ENCODE peak calls at places on chromosomes 13 and 19, in eight cellular contexts. J is A549, X is suprapubic skin, Z is heart left ventricle, Q is testis, A is BE2C, K is pancreas, H is aorta. V is an unnamed sample.

GRCh38 chr13:100597253-100597652 is 8.7 kb upstream of the GGACT start:
- DNase-seq in J (no peak), X (no peak), Z (no peak), Q (no peak), A (no peak), K (no peak), H (no peak), V (no peak)

GRCh38 chr19:36686365-36687213 is 823 bp upstream of the ZNF567 start:
- DNase-seq in J (no peak), X (no peak), Z (peak; percentile 31), Q (no peak), A (peak; percentile 7), K (no peak), H (no peak), V (no peak)

GRCh38 chr19:51724543-51724942 is 752 bp upstream of the HAS1 start:
- DNase-seq in J (no peak), X (peak; percentile 88), Z (no peak), Q (peak; percentile 33), A (no peak), K (no peak), H (peak; percentile 78), V (no peak)

GRCh38 chr13:30841161-30841560 is 64.9 kb upstream of the MEDAG start:
- DNase-seq in J (no peak), X (no peak), Z (no peak), Q (no peak), A (no peak), K (no peak), H (no peak), V (no peak)

GRCh38 chr13:44050450-44051063 is 170.9 kb downstream of the LACC1 start:
- DNase-seq in J (peak; percentile 38), X (no peak), Z (no peak), Q (no peak), A (no peak), K (no peak), H (no peak), V (no peak)

GRCh38 chr13:51644649-51645048 is 60.4 kb downstream of the WDFY2 start:
- DNase-seq in J (peak; percentile 28), X (no peak), Z (no peak), Q (no peak), A (no peak), K (no peak), H (no peak), V (no peak)

GRCh38 chr13:49098771-49099512 is 121.2 kb upstream of the MLNR start:
- DNase-seq in J (peak; percentile 39), X (no peak), Z (no peak), Q (no peak), A (no peak), K (no peak), H (no peak), V (no peak)

GRCh38 chr13:86383561-86383960 is 584.3 kb upstream of the SLITRK6 start:
- DNase-seq in J (no peak), X (no peak), Z (no peak), Q (no peak), A (no peak), K (no peak), H (no peak), V (no peak)

GRCh38 chr19:3120611-3121231 is 15.1 kb upstream of the GNA15 start:
- DNase-seq in J (no peak), X (peak; percentile 54), Z (peak; percentile 15), Q (no peak), A (no peak), K (peak; percentile 67), H (no peak), V (no peak)

GRCh38 chr19:4969772-4970531 is 1.0 kb downstream of the KDM4B start:
- DNase-seq in J (no peak), X (no peak), Z (no peak), Q (peak; percentile 41), A (no peak), K (no peak), H (peak; percentile 71), V (no peak)

GRCh38 chr13:99736541-99736940 is 235.0 kb downstream of the ZIC5 start:
- DNase-seq in J (no peak), X (no peak), Z (no peak), Q (no peak), A (no peak), K (no peak), H (no peak), V (no peak)

GRCh38 chr13:31261241-31261640 is 61.5 kb downstream of the B3GLCT start:
- DNase-seq in J (no peak), X (no peak), Z (no peak), Q (no peak), A (no peak), K (no peak), H (no peak), V (no peak)

GRCh38 chr13:44092053-44092452 is 212.3 kb downstream of the LACC1 start:
- DNase-seq in J (no peak), X (no peak), Z (no peak), Q (no peak), A (no peak), K (no peak), H (no peak), V (no peak)

GRCh38 chr13:61142506-61142905 is 273.1 kb downstream of the PCDH20 start:
- DNase-seq in J (no peak), X (no peak), Z (no peak), Q (no peak), A (no peak), K (no peak), H (no peak), V (no peak)

GRCh38 chr19:16876904-16877361 is 11.9 kb upstream of the F2RL3 start:
- DNase-seq in J (no peak), X (no peak), Z (peak; percentile 49), Q (no peak), A (no peak), K (peak; percentile 61), H (no peak), V (no peak)

GRCh38 chr13:37878921-37879320 is 9.3 kb upstream of the TRPC4 start:
- DNase-seq in J (no peak), X (no peak), Z (no peak), Q (no peak), A (no peak), K (no peak), H (no peak), V (no peak)

GRCh38 chr13:30446122-30446500 is 19.6 kb downstream of the HMGB1 start:
- DNase-seq in J (no peak), X (no peak), Z (no peak), Q (no peak), A (no peak), K (no peak), H (no peak), V (no peak)

GRCh38 chr19:19626516-19627441 is 1.2 kb downstream of the LPAR2 start:
- DNase-seq in J (no peak), X (no peak), Z (no peak), Q (no peak), A (no peak), K (peak; percentile 82), H (no peak), V (no peak)

GRCh38 chr13:77767413-77767812 is 69.9 kb downstream of the SLAIN1 start:
- DNase-seq in J (no peak), X (no peak), Z (no peak), Q (no peak), A (no peak), K (no peak), H (no peak), V (no peak)

GRCh38 chr13:39144941-39145533 is 106.8 kb downstream of the NHLRC3 start:
- DNase-seq in J (peak; percentile 52), X (peak; percentile 69), Z (peak; percentile 65), Q (peak; percentile 72), A (peak; percentile 33), K (no peak), H (peak; percentile 75), V (peak; percentile 47)

DNA sequence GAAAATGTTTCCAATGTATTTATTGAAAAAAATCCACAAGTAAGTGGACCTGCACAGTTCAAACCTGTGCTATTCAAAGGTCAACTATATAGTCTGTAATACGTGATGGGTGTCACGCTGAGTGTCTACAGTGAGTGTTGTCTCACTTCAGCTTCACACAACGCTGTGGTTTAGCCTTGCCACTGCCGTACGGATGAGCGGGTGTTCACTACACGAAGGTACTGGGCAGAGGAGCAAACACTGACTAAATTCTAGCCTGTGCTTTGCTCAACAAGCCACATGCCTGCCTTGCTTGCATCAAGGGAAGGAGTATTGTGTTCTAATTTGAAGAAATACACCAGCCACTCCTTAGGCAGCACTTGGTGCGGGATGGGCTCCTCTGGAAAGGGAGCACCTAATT is 3.4 kb upstream of the FFAR3 start:
- DNase-seq in J (no peak), X (peak; percentile 29), Z (no peak), Q (no peak), A (no peak), K (no peak), H (peak; percentile 47), V (no peak)
- H3K4me1 ChIP-seq in J (no peaks in the 10 kb centered on the region), X (peaks cover 17% of the 10 kb centered on the region), Z (peaks cover 4% of the 10 kb centered on the region), Q (no peaks in the 10 kb centered on the region), A (peaks cover 10% of the 10 kb centered on the region), K (peaks cover 4% of the 10 kb centered on the region), H (no peaks in the 10 kb centered on the region), V (no peaks in the 10 kb centered on the region)

GRCh38 chr13:98575009-98575866 is 1.7 kb downstream of the STK24 start:
- DNase-seq in J (no peak), X (no peak), Z (no peak), Q (no peak), A (no peak), K (no peak), H (no peak), V (no peak)
- H3K4me1 ChIP-seq in J (peaks cover 54% of the 10 kb centered on the region), X (peaks cover 69% of the 10 kb centered on the region), Z (peaks cover 45% of the 10 kb centered on the region), Q (peaks cover 39% of the 10 kb centered on the region), A (peaks cover 24% of the 10 kb centered on the region), K (peaks cover 46% of the 10 kb centered on the region), H (no peaks in the 10 kb centered on the region), V (peaks cover 65% of the 10 kb centered on the region)

DNA sequence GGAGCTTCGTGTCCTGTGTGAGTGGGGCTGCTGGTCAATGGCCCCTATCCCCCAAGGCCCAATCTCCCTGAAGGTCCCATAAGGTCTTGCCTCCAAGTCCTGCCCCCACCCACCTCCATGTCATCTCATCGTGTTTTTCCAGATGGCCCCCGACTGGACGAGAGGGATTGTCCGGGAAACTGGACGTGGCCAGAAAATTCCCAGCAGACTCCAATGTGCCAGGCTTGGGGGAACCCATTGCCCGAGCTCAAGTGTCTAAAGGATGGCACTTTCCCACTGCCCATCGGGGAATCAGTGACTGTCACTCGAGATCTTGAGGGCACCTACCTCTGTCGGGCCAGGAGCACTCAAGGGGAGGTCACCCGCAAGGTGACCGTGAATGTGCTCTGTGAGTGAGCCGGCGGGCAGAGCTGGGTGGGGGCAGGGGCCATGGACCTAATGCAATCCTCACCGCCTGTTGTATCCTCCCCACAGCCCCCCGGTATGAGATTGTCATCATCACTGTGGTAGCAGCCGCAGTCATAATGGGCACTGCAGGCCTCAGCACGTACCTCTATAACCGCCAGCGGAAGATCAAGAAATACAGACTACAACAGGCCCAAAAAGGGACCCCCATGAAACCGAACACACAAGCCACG is 2.0 kb upstream of the ICAM4 start:
- DNase-seq in J (no peak), X (no peak), Z (no peak), Q (no peak), A (no peak), K (no peak), H (no peak), V (no peak)
- H3K4me1 ChIP-seq in J (peaks cover 8% of the 10 kb centered on the region), X (peaks cover 30% of the 10 kb centered on the region), Z (peaks cover 12% of the 10 kb centered on the region), Q (peaks cover 24% of the 10 kb centered on the region), A (no peaks in the 10 kb centered on the region), K (peaks cover 14% of the 10 kb centered on the region), H (no peaks in the 10 kb centered on the region), V (peaks cover 47% of the 10 kb centered on the region)

DNA sequence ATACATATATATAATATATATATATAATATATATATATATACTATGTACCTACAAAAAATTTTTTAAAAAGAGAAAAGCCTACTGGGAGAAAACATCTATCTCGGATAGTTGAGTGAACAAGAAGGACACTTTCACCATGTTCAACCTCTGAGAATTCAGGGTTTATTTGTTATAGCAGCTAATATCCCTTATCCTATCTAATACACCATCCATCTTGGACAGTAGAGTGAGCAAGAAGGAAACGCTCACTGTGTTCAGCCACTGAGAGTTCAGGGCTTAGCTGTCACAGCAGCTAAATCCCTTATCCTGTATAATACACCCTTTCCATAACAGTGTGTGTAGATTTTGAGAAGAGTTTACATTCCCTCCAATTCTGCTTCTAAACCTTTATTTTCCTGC is 38.1 kb upstream of the CACNA1A start:
- DNase-seq in J (no peak), X (no peak), Z (no peak), Q (no peak), A (no peak), K (no peak), H (no peak), V (no peak)
- H3K4me1 ChIP-seq in J (no peaks in the 10 kb centered on the region), X (no peaks in the 10 kb centered on the region), Z (no peaks in the 10 kb centered on the region), Q (no peaks in the 10 kb centered on the region), A (no peaks in the 10 kb centered on the region), K (no peaks in the 10 kb centered on the region), H (no peaks in the 10 kb centered on the region), V (no peaks in the 10 kb centered on the region)